ENCODE peak calls at places on chromosomes 6 and 20, in ten cellular contexts. D is ovary; I is stomach; R is spleen; B is right cardiac atrium; O is adrenal gland; P is CD8-positive, alpha-beta T cell; L is heart left ventricle; V is uterus; N is heart right ventricle. U is an unnamed sample.

GRCh38 chr6:14286144-14286543 is 168.6 kb downstream of the CD83 start:
- DNase-seq in R (no peak), D (peak; percentile 21), L (no peak), V (no peak), I (no peak), N (peak; percentile 34), P (no peak), O (peak; percentile 53), B (no peak), U (no peak)

GRCh38 chr6:43499028-43499815 is 10.9 kb downstream of the LRRC73 start:
- DNase-seq in L (peak; percentile 43), I (no peak), D (no peak), R (no peak), P (no peak), B (peak; percentile 53), O (no peak), V (no peak), N (peak; percentile 66), U (no peak)

GRCh38 chr6:37626915-37627314 is 70.8 kb downstream of the MDGA1 start:
- DNase-seq in V (no peak), R (no peak), L (no peak), O (no peak), P (no peak), N (no peak), D (no peak), B (no peak), I (no peak), U (no peak)

GRCh38 chr6:125008261-125008671 is 46.0 kb downstream of the RNF217 start:
- DNase-seq in O (no peak), N (no peak), P (no peak), D (no peak), B (no peak), R (no peak), L (no peak), I (no peak), V (no peak), U (no peak)

GRCh38 chr6:157037165-157037564 is 260.0 kb downstream of the ARID1B start:
- DNase-seq in P (no peak), N (no peak), D (no peak), L (no peak), I (no peak), R (no peak), B (no peak), V (no peak), O (no peak), U (no peak)

GRCh38 chr20:37538003-37538402 is 10.3 kb upstream of the BLCAP start:
- DNase-seq in N (no peak), D (no peak), P (no peak), V (no peak), B (no peak), L (peak; percentile 2), O (peak; percentile 85), I (no peak), R (peak; percentile 13), U (no peak)

GRCh38 chr6:107982511-107982910 is 24.5 kb upstream of the SEC63 start:
- DNase-seq in P (no peak), L (no peak), O (no peak), V (no peak), N (no peak), I (no peak), D (no peak), B (no peak), R (no peak), U (no peak)

GRCh38 chr6:83884523-83884922 is 25.0 kb downstream of the CYB5R4 start:
- DNase-seq in D (no peak), N (no peak), P (no peak), O (no peak), B (no peak), L (no peak), V (no peak), R (no peak), I (no peak), U (no peak)

GRCh38 chr20:41331731-41332130 is 8.9 kb upstream of the LPIN3 start:
- DNase-seq in O (no peak), N (no peak), I (no peak), D (no peak), B (no peak), L (no peak), P (no peak), R (no peak), V (no peak), U (no peak)

GRCh38 chr20:41327178-41327577 is 9.6 kb upstream of the ZHX3 start:
- DNase-seq in B (no peak), L (no peak), O (no peak), N (no peak), P (no peak), D (no peak), V (no peak), R (no peak), I (no peak), U (no peak)

GRCh38 chr20:41330343-41330720 is 10.3 kb upstream of the LPIN3 start:
- DNase-seq in D (no peak), O (peak; percentile 17), N (no peak), B (no peak), L (no peak), V (no peak), I (no peak), P (no peak), R (no peak), U (no peak)

GRCh38 chr20:41330941-41331340 is 9.7 kb upstream of the LPIN3 start:
- DNase-seq in R (no peak), O (peak; percentile 14), I (no peak), N (no peak), B (no peak), L (no peak), V (no peak), P (no peak), D (no peak), U (no peak)

GRCh38 chr20:41329435-41330342 is 10.9 kb upstream of the LPIN3 start:
- DNase-seq in B (peak; percentile 89), D (peak; percentile 79), L (peak; percentile 75), P (peak; percentile 55), O (peak; percentile 95), N (peak; percentile 74), V (peak; percentile 76), I (peak; percentile 42), R (peak; percentile 90), U (peak; percentile 67)
- H3K4me3 ChIP-seq in B (no peak overlapping the region), D (no peak overlapping the region), L (peak overlapping the region; percentile 12), P (no peak overlapping the region), O (no peak overlapping the region), N (no peak overlapping the region), V (no peak overlapping the region), I (no peak overlapping the region), R (no peak overlapping the region), U (no peak overlapping the region)

GRCh38 chr6:27771240-27771639 is 141.0 kb downstream of the OR2B2 start:
- DNase-seq in I (no peak), B (no peak), P (no peak), D (no peak), L (no peak), V (no peak), O (no peak), N (no peak), R (no peak), U (no peak)

GRCh38 chr6:27772261-27773001 is 139.8 kb downstream of the OR2B2 start:
- DNase-seq in D (peak; percentile 71), R (peak; percentile 97), L (peak; percentile 85), V (peak; percentile 79), I (peak; percentile 89), N (peak; percentile 78), B (peak; percentile 95), O (peak; percentile 88), P (peak; percentile 88), U (peak; percentile 89)

GRCh38 chr6:27768556-27768955 is 143.6 kb downstream of the OR2B2 start:
- DNase-seq in O (no peak), B (no peak), V (no peak), L (no peak), P (no peak), D (no peak), N (no peak), R (no peak), I (no peak), U (no peak)

GRCh38 chr6:27767851-27768250 is 144.3 kb downstream of the OR2B2 start:
- DNase-seq in N (no peak), I (no peak), O (no peak), B (no peak), D (no peak), P (no peak), L (no peak), V (no peak), R (no peak), U (no peak)

DNA sequence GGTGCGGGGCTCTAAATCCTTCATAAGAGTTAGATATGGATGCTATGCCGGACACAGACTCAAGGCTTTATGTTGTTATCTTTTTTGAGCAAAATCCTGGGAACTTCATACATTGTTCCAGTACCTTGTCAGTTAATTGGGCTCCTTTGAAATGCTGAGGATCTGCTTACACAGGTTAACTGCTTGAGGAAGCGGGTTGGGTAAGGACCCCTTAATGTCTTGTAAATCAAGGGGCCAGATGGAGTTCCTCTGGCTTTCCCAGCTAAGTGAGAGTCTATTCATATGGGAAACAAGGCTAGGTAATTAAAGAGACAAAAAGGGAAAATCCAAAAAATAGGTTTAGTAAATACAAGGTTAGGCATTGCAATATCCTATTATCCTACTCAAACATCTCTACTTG is 141.5 kb downstream of the OR2B2 start:
- DNase-seq in B (no peak), P (no peak), I (no peak), D (no peak), N (no peak), L (no peak), R (no peak), O (no peak), V (no peak), U (no peak)
- H3K27me3 ChIP-seq in B (no peaks in the 10 kb centered on the region), P (no peaks in the 10 kb centered on the region), I (no peaks in the 10 kb centered on the region), D (no peaks in the 10 kb centered on the region), N (peaks cover 83% of the 10 kb centered on the region), L (peaks cover 5% of the 10 kb centered on the region), R (no peaks in the 10 kb centered on the region), O (peaks cover 5% of the 10 kb centered on the region), V (no peaks in the 10 kb centered on the region), U (no peaks in the 10 kb centered on the region)

GRCh38 chr6:35046098-35046497 is 95.0 kb downstream of the TCP11 start:
- DNase-seq in B (no peak), R (no peak), L (no peak), D (no peak), I (no peak), N (no peak), P (no peak), O (no peak), V (no peak), U (no peak)

GRCh38 chr6:35042451-35042850 is 98.7 kb downstream of the TCP11 start:
- DNase-seq in B (no peak), P (no peak), D (no peak), L (no peak), N (no peak), R (no peak), I (no peak), O (no peak), V (no peak), U (no peak)

GRCh38 chr6:35044771-35045275 is 96.3 kb downstream of the TCP11 start:
- DNase-seq in N (no peak), V (no peak), P (no peak), O (no peak), D (no peak), L (no peak), I (no peak), B (no peak), R (no peak), U (no peak)

GRCh38 chr6:35043381-35043780 is 97.8 kb downstream of the TCP11 start:
- DNase-seq in R (no peak), L (no peak), O (no peak), D (no peak), V (no peak), I (no peak), B (no peak), P (no peak), N (no peak), U (no peak)

DNA sequence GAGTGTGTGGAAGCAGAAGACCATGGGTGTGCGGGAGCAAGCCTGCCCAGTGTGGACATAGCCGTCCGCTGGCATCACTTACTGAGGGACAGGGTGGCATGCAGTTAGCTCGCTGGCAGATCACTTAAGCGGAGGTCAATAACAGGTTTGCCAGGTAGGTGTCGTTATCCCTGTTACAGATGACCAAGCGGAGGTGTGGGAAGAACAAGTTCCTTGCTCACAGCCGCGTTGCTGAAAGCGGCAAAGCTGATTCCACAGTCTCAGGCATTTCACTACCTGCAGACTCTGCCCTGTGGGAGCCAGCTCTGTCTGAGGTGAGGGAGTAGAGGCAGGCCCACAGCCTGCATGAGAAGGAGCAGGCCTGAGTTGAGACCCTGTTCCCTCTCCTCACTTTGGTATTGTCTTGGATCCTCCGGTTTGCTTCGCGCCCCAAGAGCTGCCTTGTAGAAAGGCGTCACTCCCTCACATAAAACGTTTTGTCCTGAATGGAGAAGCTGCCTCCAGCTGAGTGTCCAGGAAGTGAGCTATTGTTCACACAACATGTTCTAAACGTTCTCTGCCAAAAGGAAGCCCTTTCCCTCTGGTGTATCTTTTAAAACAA is 96.9 kb downstream of the TCP11 start:
- DNase-seq in N (no peak), V (no peak), L (peak; percentile 55), O (peak; percentile 47), D (no peak), B (peak; percentile 64), P (no peak), I (no peak), R (no peak), U (peak; percentile 42)
- H3K4me3 ChIP-seq in N (no peak overlapping the region), V (no peak overlapping the region), L (no peak overlapping the region), O (no peak overlapping the region), D (no peak overlapping the region), B (no peak overlapping the region), P (no peak overlapping the region), I (no peak overlapping the region), R (no peak overlapping the region), U (no peak overlapping the region)

DNA sequence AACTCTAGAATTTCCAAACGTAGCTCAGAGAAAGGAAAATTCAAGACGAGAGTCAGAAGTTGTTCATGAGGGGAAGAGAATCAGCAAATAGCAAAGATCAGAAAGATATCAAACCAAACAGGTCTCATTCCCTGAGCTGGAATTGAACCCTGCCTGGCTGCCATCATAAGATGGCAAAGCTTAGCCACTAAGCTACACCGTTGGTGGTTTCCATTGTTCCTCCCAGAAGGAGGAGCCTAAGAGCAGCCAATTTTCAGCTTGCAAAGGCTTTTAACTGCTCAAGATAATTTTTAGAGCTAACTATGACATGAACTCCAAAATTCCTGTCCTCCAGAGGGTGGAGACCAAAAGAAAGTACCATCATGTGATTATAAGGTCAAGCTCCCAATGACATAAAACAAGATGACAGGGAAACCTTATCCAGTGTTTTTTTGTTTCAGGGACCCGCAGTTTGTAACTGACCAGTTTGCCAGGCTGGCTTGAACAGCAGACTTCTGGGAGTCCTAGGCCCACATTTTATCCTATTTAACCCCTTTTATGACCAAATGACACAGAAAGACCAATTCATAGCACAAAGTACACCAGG is 55.9 kb downstream of the COL11A2 start:
- DNase-seq in D (no peak), P (no peak), L (no peak), O (no peak), B (no peak), I (no peak), R (no peak), N (no peak), V (no peak), U (no peak)
- H3K27me3 ChIP-seq in D (no peaks in the 10 kb centered on the region), P (no peaks in the 10 kb centered on the region), L (no peaks in the 10 kb centered on the region), O (no peaks in the 10 kb centered on the region), B (no peaks in the 10 kb centered on the region), I (no peaks in the 10 kb centered on the region), R (no peaks in the 10 kb centered on the region), N (peaks cover 9% of the 10 kb centered on the region), V (no peaks in the 10 kb centered on the region), U (no peaks in the 10 kb centered on the region)

U was measured in lung.